ENCODE peak calls at places on chromosomes 1 and 21, in four cellular contexts. Y, C, Q and I are unnamed samples.

GRCh38 chr1:109490934-109491302 is 3.0 kb upstream of the CYB561D1 start:
- DNase-seq in Q (no peak), Y (no peak), C (no peak), I (no peak)

GRCh38 chr1:154320882-154321608 is at the start of gene AQP10:
- DNase-seq in Y (no peak), Q (peak; percentile 67), C (no peak), I (no peak)

GRCh38 chr1:176033879-176034278 is 173.2 kb downstream of the COP1 start:
- DNase-seq in Y (no peak), Q (no peak), C (no peak), I (no peak)

GRCh38 chr1:113388621-113389355 is 1.5 kb upstream of the MAGI3 start:
- DNase-seq in C (no peak), Q (peak; percentile 81), Y (no peak), I (no peak)

GRCh38 chr1:219626865-219627264 is 14.0 kb upstream of the ZC3H11B start:
- DNase-seq in Q (no peak), C (no peak), Y (no peak), I (no peak)

GRCh38 chr1:46489638-46490602 is at the start of gene DMBX1:
- DNase-seq in Y (peak; percentile 73), Q (peak; percentile 86), C (no peak), I (no peak)

GRCh38 chr21:35324372-35325220 is 275.5 kb upstream of the RUNX1 start:
- DNase-seq in Y (no peak), C (no peak), Q (no peak), I (no peak)

GRCh38 chr1:18480315-18481189 is at the start of gene KLHDC7A:
- DNase-seq in Y (no peak), Q (no peak), C (no peak), I (no peak)

GRCh38 chr1:157144509-157144908 is 6.3 kb upstream of the ETV3 start:
- DNase-seq in C (peak; percentile 59), Q (no peak), Y (no peak), I (no peak)

GRCh38 chr1:39720094-39720999 is 18.3 kb upstream of the PPIE start:
- DNase-seq in Q (peak; percentile 48), C (no peak), Y (peak; percentile 47), I (no peak)

GRCh38 chr21:42193131-42193671 is 25.7 kb upstream of the ABCG1 start:
- DNase-seq in Y (no peak), C (no peak), Q (no peak), I (no peak)

GRCh38 chr21:16320110-16320509 is 590.3 kb downstream of the USP25 start:
- DNase-seq in Q (no peak), Y (no peak), C (no peak), I (no peak)

GRCh38 chr1:24896176-24896575 is 33.9 kb downstream of the RUNX3 start:
- DNase-seq in Q (no peak), C (no peak), Y (no peak), I (no peak)

GRCh38 chr21:39456665-39457064 is 4.9 kb downstream of the SH3BGR start:
- DNase-seq in Q (no peak), C (no peak), Y (no peak), I (no peak)
- TF ChIP-seq CTCF in Q (no peak), C (no peak), Y (no peak), I (peak; percentile 7)

GRCh38 chr1:182957902-182958395 is 5.0 kb upstream of the SHCBP1L start:
- DNase-seq in C (no peak), Q (no peak), Y (no peak), I (no peak)

GRCh38 chr1:182965861-182966260 is 12.9 kb upstream of the SHCBP1L start:
- DNase-seq in Q (no peak), C (no peak), Y (no peak), I (no peak)

GRCh38 chr1:182965096-182965495 is 12.1 kb upstream of the SHCBP1L start:
- DNase-seq in Q (no peak), C (no peak), Y (no peak), I (no peak)

GRCh38 chr1:182960046-182960445 is 7.1 kb upstream of the SHCBP1L start:
- DNase-seq in Y (no peak), Q (no peak), C (no peak), I (no peak)

DNA sequence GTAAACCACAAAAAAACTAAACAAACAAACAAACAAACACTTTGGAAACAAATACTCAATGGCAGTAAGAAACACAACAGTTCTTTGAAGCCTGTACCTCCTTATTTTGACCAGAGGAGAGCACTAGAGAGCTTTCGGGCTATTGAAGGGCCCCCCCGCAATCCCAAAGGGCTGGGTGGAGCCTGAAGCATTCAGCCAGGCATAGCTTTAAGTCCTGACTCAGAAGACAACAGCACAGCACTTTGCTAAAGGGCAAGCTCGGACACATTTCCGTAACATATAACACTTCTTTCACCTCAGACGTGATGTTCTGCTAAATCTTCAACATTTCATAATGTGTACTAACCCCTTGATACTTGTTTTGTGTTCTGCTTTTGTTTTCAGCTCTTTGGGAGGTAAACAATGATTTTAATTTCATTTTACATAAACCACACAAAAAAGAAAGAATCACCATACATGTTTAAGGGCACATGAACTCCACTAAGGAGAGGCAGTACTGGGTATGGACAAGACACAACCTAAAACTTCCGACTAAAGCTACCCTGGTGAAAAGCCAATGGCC is 9.7 kb upstream of the SHCBP1L start:
- DNase-seq in C (peak; percentile 84), Y (peak; percentile 90), Q (peak; percentile 88), I (peak; percentile 70)
- TF ChIP-seq CTCF in C (no peak), Y (peak; percentile 63), Q (peak; percentile 98), I (peak; percentile 73)

GRCh38 chr1:42035205-42035829 is 116.6 kb upstream of the HIVEP3 start:
- DNase-seq in Y (peak; percentile 93), C (peak; percentile 24), Q (peak; percentile 90), I (no peak)
- TF ChIP-seq CTCF in Y (peak; percentile 60), C (no peak), Q (peak; percentile 39), I (peak; percentile 56)

GRCh38 chr1:14689996-14690614 is 91.6 kb downstream of the KAZN start:
- DNase-seq in Q (no peak), C (no peak), Y (no peak), I (no peak)

GRCh38 chr1:14685078-14685477 is 86.6 kb downstream of the KAZN start:
- DNase-seq in Y (no peak), Q (no peak), C (no peak), I (no peak)

GRCh38 chr1:14682941-14683340 is 84.5 kb downstream of the KAZN start:
- DNase-seq in Y (no peak), Q (peak; percentile 33), C (no peak), I (no peak)

GRCh38 chr1:14686701-14687100 is 88.2 kb downstream of the KAZN start:
- DNase-seq in Y (no peak), C (no peak), Q (no peak), I (no peak)

DNA sequence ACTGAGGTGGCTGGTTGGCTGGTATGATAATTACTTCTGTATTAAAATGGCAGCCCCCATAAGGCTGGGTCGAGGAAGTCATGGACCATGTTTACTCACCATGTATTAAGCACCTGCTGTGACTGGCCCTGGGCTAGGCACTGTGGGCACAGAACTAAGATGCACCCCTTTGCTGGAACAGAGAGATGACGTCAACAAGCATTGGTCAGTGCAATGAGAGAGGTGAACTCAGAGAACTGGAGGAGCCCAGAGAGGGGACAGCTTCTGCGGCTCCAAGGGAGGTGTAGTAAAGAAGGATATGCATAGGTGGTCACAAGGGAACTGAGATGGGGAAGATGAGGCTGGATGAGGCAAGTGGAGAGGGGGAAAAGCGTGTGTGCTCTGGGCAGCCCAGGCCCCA is 88.7 kb downstream of the KAZN start:
- DNase-seq in Y (no peak), Q (no peak), C (no peak), I (no peak)
- TF ChIP-seq CTCF in Y (no peak), Q (no peak), C (no peak), I (no peak)

GRCh38 chr1:202122639-202123335 is at the start of gene GPR37L1:
- DNase-seq in Q (peak; percentile 91), Y (no peak), C (no peak), I (no peak)
- TF ChIP-seq CTCF in Q (peak; percentile 51), Y (no peak), C (no peak), I (no peak)

GRCh38 chr1:173871500-173871899 is 3.3 kb downstream of the ZBTB37 start:
- DNase-seq in Y (no peak), Q (no peak), C (no peak), I (no peak)
- TF ChIP-seq CTCF in Y (no peak), Q (no peak), C (no peak), I (no peak)

DNA sequence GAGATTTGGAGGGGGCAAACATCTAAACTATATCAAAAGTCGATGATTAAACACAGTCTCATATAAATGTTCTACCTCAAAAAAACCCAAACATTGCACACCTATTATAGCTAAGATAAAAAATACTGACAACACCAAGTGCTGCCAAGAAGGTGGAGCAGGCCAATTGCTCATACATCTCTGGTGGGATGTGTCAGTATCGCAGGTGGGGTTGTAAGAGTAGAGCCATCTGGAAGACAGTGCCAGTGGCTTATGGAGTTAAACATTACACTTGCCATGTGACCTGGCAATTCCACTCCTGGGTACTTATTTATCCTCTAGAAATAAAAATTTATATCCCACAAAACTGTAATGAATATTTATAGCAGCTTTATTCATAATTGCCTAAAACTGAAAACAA is 213.4 kb downstream of the DISC1 start:
- DNase-seq in Y (no peak), Q (no peak), C (no peak), I (no peak)
- TF ChIP-seq CTCF in Y (no peak), Q (no peak), C (no peak), I (no peak)

GRCh38 chr1:150972417-150972940 is 2.2 kb downstream of the CERS2 start:
- DNase-seq in Y (no peak), C (no peak), Q (no peak), I (no peak)

GRCh38 chr1:150970818-150971582 is 3.6 kb downstream of the CERS2 start:
- DNase-seq in Y (no peak), Q (no peak), C (peak; percentile 86), I (peak; percentile 55)

GRCh38 chr1:150973826-150974579 is 632 bp downstream of the CERS2 start:
- DNase-seq in Q (peak; percentile 83), C (no peak), Y (peak; percentile 81), I (no peak)

GRCh38 chr1:150973258-150973825 is 1.3 kb downstream of the CERS2 start:
- DNase-seq in Q (peak; percentile 58), Y (no peak), C (no peak), I (no peak)

GRCh38 chr1:150971583-150972416 is 2.8 kb downstream of the CERS2 start:
- DNase-seq in C (no peak), Q (peak; percentile 39), Y (no peak), I (peak; percentile 63)
- TF ChIP-seq CTCF in C (no peak), Q (peak; percentile 23), Y (no peak), I (peak; percentile 48)

GRCh38 chr1:162023547-162024501 is at the start of gene OLFML2B:
- DNase-seq in Y (peak; percentile 62), Q (peak; percentile 88), C (peak; percentile 47), I (no peak)
- TF ChIP-seq CTCF in Y (no peak), Q (peak; percentile 62), C (no peak), I (no peak)

GRCh38 chr1:47931395-47931794 is 65.8 kb downstream of the TRABD2B start:
- DNase-seq in C (no peak), Q (no peak), Y (no peak), I (no peak)
- TF ChIP-seq CTCF in C (no peak), Q (peak; percentile 22), Y (no peak), I (no peak)